ENCODE peak calls at places on chromosomes 7 and 10, in nine cellular contexts. J, S, V, T, O, Y, X, B and F are unnamed samples.

GRCh38 chr10:25047088-25047487 is 30.7 kb downstream of the THNSL1 start:
- DNase-seq in T (no peak), V (no peak), J (no peak), O (no peak), S (no peak), Y (no peak), B (no peak), X (no peak), F (no peak)

GRCh38 chr10:99672884-99673283 is 13.6 kb downstream of the ENTPD7 start:
- DNase-seq in J (no peak), X (no peak), V (no peak), Y (peak), B (no peak), T (no peak), S (no peak), O (no peak), F (no peak)

GRCh38 chr7:83849135-83849534 is 200.2 kb upstream of the SEMA3E start:
- DNase-seq in Y (peak), S (no peak), T (peak), J (no peak), O (no peak), X (no peak), B (no peak), V (no peak), F (no peak)

GRCh38 chr7:100991631-100992030 is 22.3 kb downstream of the MUC12 start:
- DNase-seq in S (no peak), Y (no peak), B (no peak), X (no peak), J (no peak), T (no peak), V (no peak), O (no peak), F (no peak)

GRCh38 chr10:116836087-116836486 is 13.2 kb upstream of the ENO4 start:
- DNase-seq in Y (no peak), S (no peak), X (no peak), B (no peak), O (no peak), J (no peak), T (no peak), V (no peak), F (no peak)

GRCh38 chr10:56240471-56240870 is 120.6 kb downstream of the ZWINT start:
- DNase-seq in Y (no peak), B (no peak), X (no peak), O (no peak), T (no peak), V (no peak), J (no peak), S (no peak), F (no peak)

GRCh38 chr10:94292448-94293118 is 70.2 kb downstream of the NOC3L start:
- DNase-seq in X (no peak), B (no peak), T (peak), J (peak), O (peak), V (no peak), S (peak), Y (peak), F (peak)

GRCh38 chr10:83871486-83872081 is 267.7 kb upstream of the GHITM start:
- DNase-seq in T (peak), B (peak), Y (peak), S (peak), J (peak), V (peak), O (peak), X (peak), F (peak)

GRCh38 chr7:59986-60675 is 132.2 kb upstream of the FAM20C start:
- DNase-seq in B (no peak), S (no peak), J (no peak), X (no peak), V (no peak), T (no peak), Y (no peak), O (peak), F (no peak)

GRCh38 chr7:157527686-157528085 is 190.9 kb downstream of the DNAJB6 start:
- DNase-seq in J (no peak), V (no peak), S (no peak), O (no peak), Y (no peak), X (no peak), B (no peak), T (no peak), F (no peak)

GRCh38 chr7:36732806-36733205 is 8.5 kb upstream of the AOAH start:
- DNase-seq in B (no peak), S (no peak), X (no peak), V (no peak), O (no peak), T (no peak), J (no peak), Y (no peak), F (no peak)

GRCh38 chr10:69455009-69455763 is 3.9 kb downstream of the TSPAN15 start:
- DNase-seq in Y (no peak), B (no peak), V (no peak), S (no peak), X (no peak), T (no peak), J (no peak), O (no peak), F (no peak)

GRCh38 chr10:101047961-101048892 is 13.6 kb upstream of the KAZALD1 start:
- DNase-seq in T (no peak), O (no peak), B (no peak), J (no peak), V (no peak), X (no peak), S (no peak), Y (no peak), F (no peak)

GRCh38 chr10:85528318-85528652 is 838.3 kb downstream of the GRID1 start:
- DNase-seq in S (no peak), T (no peak), X (no peak), J (no peak), B (no peak), O (no peak), Y (no peak), V (no peak), F (no peak)

GRCh38 chr10:93954299-93954698 is 39.4 kb upstream of the PLCE1 start:
- DNase-seq in T (no peak), B (no peak), S (no peak), X (no peak), J (no peak), O (no peak), Y (no peak), V (no peak), F (no peak)

GRCh38 chr10:100878291-100878910 is 34.4 kb upstream of the SLF2 start:
- DNase-seq in B (no peak), X (peak), S (no peak), O (no peak), T (peak), Y (peak), J (peak), V (no peak), F (peak)

GRCh38 chr7:29684787-29685650 is 121.3 kb upstream of the WIPF3 start:
- DNase-seq in X (peak), Y (peak), O (peak), B (peak), T (peak), S (peak), J (peak), V (no peak), F (peak)

GRCh38 chr7:2140216-2140870 is 92.4 kb downstream of the MAD1L1 start:
- DNase-seq in X (no peak), Y (no peak), B (no peak), S (no peak), O (peak), J (no peak), T (no peak), V (no peak), F (no peak)

GRCh38 chr10:59505931-59506330 is 143.6 kb upstream of the FAM13C start:
- DNase-seq in V (no peak), J (no peak), B (no peak), X (no peak), O (no peak), T (no peak), Y (no peak), S (no peak), F (no peak)

GRCh38 chr10:116741391-116742351 is 695 bp downstream of the HSPA12A start:
- DNase-seq in S (no peak), O (peak), T (no peak), X (no peak), B (no peak), V (no peak), J (no peak), Y (peak), F (no peak)

GRCh38 chr7:102120666-102121065 is 166.0 kb upstream of the SH2B2 start:
- DNase-seq in T (no peak), J (no peak), V (no peak), B (no peak), S (no peak), O (no peak), Y (no peak), X (no peak), F (no peak)

GRCh38 chr10:118587881-118588651 is 7.4 kb downstream of the PRLHR start:
- DNase-seq in T (no peak), X (no peak), B (no peak), V (no peak), O (no peak), S (no peak), J (no peak), Y (no peak), F (no peak)

GRCh38 chr10:49616421-49617230 is 2.8 kb downstream of the CHAT start:
- DNase-seq in T (no peak), B (no peak), O (no peak), V (no peak), Y (no peak), X (no peak), J (no peak), S (no peak), F (no peak)

GRCh38 chr10:126376956-126377355 is 11.3 kb downstream of the ADAM12 start:
- DNase-seq in J (no peak), V (no peak), B (no peak), T (no peak), S (no peak), X (no peak), O (no peak), Y (peak), F (no peak)

GRCh38 chr7:112511451-112512220 is 30.8 kb downstream of the LSMEM1 start:
- DNase-seq in B (no peak), T (no peak), V (no peak), S (no peak), Y (no peak), O (no peak), X (no peak), J (no peak), F (no peak)

GRCh38 chr7:88835147-88835728 is 39.7 kb upstream of the TEX47 start:
- DNase-seq in S (no peak), V (no peak), O (no peak), X (peak), Y (peak), J (peak), B (no peak), T (peak), F (peak)

GRCh38 chr10:28326516-28327493 is 23.9 kb upstream of the MPP7 start:
- DNase-seq in T (no peak), V (no peak), S (no peak), Y (peak), J (no peak), O (peak), B (no peak), X (no peak), F (no peak)

GRCh38 chr10:89281606-89282395 is 20.0 kb upstream of the IFIT2 start:
- DNase-seq in X (no peak), J (no peak), O (no peak), T (no peak), Y (peak), V (no peak), S (no peak), B (no peak), F (no peak)

GRCh38 chr10:22927661-22928403 is at the start of gene ARMC3:
- DNase-seq in O (peak), X (peak), T (peak), Y (peak), J (no peak), S (no peak), B (peak), V (no peak), F (peak)

GRCh38 chr10:13146383-13146782 is 15.0 kb upstream of the MCM10 start:
- DNase-seq in B (no peak), J (no peak), X (no peak), T (no peak), S (no peak), Y (no peak), V (no peak), O (no peak), F (no peak)

GRCh38 chr10:3406556-3406955 is 234.0 kb upstream of the PITRM1 start:
- DNase-seq in T (no peak), O (no peak), J (no peak), V (no peak), X (no peak), Y (no peak), S (no peak), B (no peak), F (no peak)

GRCh38 chr10:47353351-47353750 is 5.2 kb downstream of the RBP3 start:
- DNase-seq in O (no peak), V (no peak), T (no peak), X (no peak), B (no peak), J (no peak), S (no peak), Y (no peak), F (no peak)

GRCh38 chr10:24299587-24300258 is 90.8 kb downstream of the KIAA1217 start:
- DNase-seq in O (no peak), T (no peak), X (no peak), S (no peak), J (peak), B (no peak), V (no peak), Y (peak), F (no peak)

GRCh38 chr7:130332259-130333053 is 12.2 kb upstream of the CPA5 start:
- DNase-seq in B (no peak), O (no peak), X (no peak), T (no peak), Y (peak), J (no peak), S (no peak), V (no peak), F (no peak)